ENCODE peak calls at places on chromosomes 6 and 20, in seven cellular contexts. Y is nephron progenitor cell, F is hepatocyte, V is esophagus muscularis mucosa, R is bronchial epithelial cell, Z is progenitor cell of endocrine pancreas, I is esophagus squamous epithelium. E is an unnamed sample.

GRCh38 chr6:163645560-163645959 is 231.0 kb downstream of the QKI start:
- DNase-seq in Y (no peak), F (no peak), V (no peak), R (peak; percentile 18), Z (no peak), I (no peak), E (peak; percentile 52)

GRCh38 chr6:76633259-76633658 is 560.8 kb upstream of the IMPG1 start:
- DNase-seq in Y (no peak), F (no peak), V (no peak), R (no peak), Z (no peak), I (no peak), E (no peak)

GRCh38 chr20:7090001-7090400 is 322.5 kb downstream of the BMP2 start:
- DNase-seq in Y (no peak), F (no peak), V (no peak), R (peak; percentile 81), Z (no peak), I (no peak), E (no peak)

GRCh38 chr6:134642217-134642616 is 307.7 kb downstream of the ALDH8A1 start:
- DNase-seq in Y (no peak), F (peak; percentile 47), V (no peak), R (peak; percentile 28), Z (no peak), I (no peak), E (no peak)

GRCh38 chr20:59725476-59726119 is 121.3 kb downstream of the PHACTR3 start:
- DNase-seq in Y (no peak), F (no peak), V (no peak), R (no peak), Z (no peak), I (no peak), E (no peak)

GRCh38 chr20:9161308-9161707 is 92.4 kb downstream of the PLCB4 start:
- DNase-seq in Y (no peak), F (no peak), V (no peak), R (no peak), Z (no peak), I (no peak), E (no peak)

GRCh38 chr6:133568970-133569889 is 319.7 kb upstream of the TCF21 start:
- DNase-seq in Y (peak; percentile 21), F (peak; percentile 77), V (no peak), R (peak; percentile 95), Z (no peak), I (no peak), E (peak; percentile 41)

GRCh38 chr6:106309024-106309423 is 16.5 kb downstream of the ATG5 start:
- DNase-seq in Y (no peak), F (no peak), V (no peak), R (no peak), Z (no peak), I (no peak), E (no peak)

GRCh38 chr6:74899416-74899815 is 306.4 kb downstream of the COL12A1 start:
- DNase-seq in Y (no peak), F (no peak), V (no peak), R (peak; percentile 68), Z (no peak), I (no peak), E (no peak)

GRCh38 chr6:34657307-34657978 is 39.1 kb downstream of the ILRUN start:
- DNase-seq in Y (no peak), F (peak; percentile 82), V (no peak), R (peak; percentile 78), Z (no peak), I (no peak), E (no peak)

GRCh38 chr6:149727793-149728498 is 10.0 kb upstream of the LATS1 start:
- DNase-seq in Y (no peak), F (no peak), V (no peak), R (no peak), Z (no peak), I (no peak), E (no peak)

GRCh38 chr20:6663104-6663503 is 104.4 kb upstream of the BMP2 start:
- DNase-seq in Y (peak; percentile 4), F (no peak), V (no peak), R (no peak), Z (no peak), I (no peak), E (no peak)

GRCh38 chr6:13362432-13362831 is 34.1 kb upstream of the TBC1D7 start:
- DNase-seq in Y (no peak), F (no peak), V (no peak), R (no peak), Z (no peak), I (no peak), E (no peak)

GRCh38 chr6:23176883-23177282 is 607.5 kb downstream of the HDGFL1 start:
- DNase-seq in Y (no peak), F (peak; percentile 55), V (no peak), R (no peak), Z (no peak), I (no peak), E (no peak)

GRCh38 chr20:58148891-58149290 is 79.6 kb downstream of the ANKRD60 start:
- DNase-seq in Y (no peak), F (no peak), V (no peak), R (no peak), Z (no peak), I (no peak), E (no peak)

GRCh38 chr20:62362991-62363919 is 3.9 kb downstream of the LAMA5 start:
- DNase-seq in Y (no peak), F (peak; percentile 66), V (no peak), R (no peak), Z (no peak), I (no peak), E (no peak)

GRCh38 chr6:114096553-114097172 is 125.7 kb upstream of the HDAC2 start:
- DNase-seq in Y (peak; percentile 12), F (peak; percentile 77), V (no peak), R (peak; percentile 29), Z (no peak), I (no peak), E (peak; percentile 35)

GRCh38 chr6:2986722-2987196 is 12.9 kb upstream of the NQO2 start:
- DNase-seq in Y (no peak), F (no peak), V (no peak), R (peak; percentile 94), Z (no peak), I (no peak), E (no peak)

DNA sequence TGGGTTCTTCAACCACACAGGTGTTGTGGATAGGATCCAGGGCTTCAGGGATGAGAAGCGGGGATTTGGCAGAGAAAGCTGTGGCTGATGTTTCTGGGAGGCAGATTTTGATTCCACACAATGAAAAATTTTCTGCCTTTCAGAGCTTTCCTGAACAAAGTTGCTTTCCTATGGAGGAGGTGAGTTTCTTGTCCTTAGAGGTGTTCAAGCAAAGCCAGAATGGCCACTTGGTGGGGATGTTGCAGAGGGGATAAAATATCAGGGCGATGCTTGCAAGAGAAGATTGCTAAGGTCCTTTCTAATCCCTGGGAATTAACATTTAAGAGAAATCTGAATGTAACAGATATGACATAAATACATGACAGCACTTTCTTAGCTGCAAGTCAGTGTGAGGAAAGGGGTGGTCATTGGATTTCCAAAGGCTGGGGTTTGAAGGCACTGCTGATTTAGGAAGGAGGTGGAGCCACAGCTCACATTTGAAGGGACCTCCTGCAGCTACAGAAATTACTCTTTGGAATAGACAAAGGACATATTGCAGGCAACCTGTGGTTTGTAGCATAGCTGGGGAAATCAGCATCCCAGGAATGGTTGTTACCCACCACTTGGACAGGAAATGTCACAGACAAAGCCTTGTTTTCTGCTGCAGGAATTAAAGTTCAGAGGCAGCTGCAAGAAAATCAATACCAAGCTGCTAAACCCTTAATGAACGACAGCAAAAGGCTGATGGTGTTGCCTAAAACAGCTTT is 271.1 kb upstream of the CHD6 start:
- DNase-seq in Y (no peak), F (no peak), V (peak; percentile 55), R (no peak), Z (no peak), I (no peak), E (no peak)
- TF ChIP-seq CTCF in Y (no peak), F (peak; percentile 31), V (peak; percentile 17), R (no peak), Z (peak; percentile 17), I (peak; percentile 43), E (peak; percentile 27)

DNA sequence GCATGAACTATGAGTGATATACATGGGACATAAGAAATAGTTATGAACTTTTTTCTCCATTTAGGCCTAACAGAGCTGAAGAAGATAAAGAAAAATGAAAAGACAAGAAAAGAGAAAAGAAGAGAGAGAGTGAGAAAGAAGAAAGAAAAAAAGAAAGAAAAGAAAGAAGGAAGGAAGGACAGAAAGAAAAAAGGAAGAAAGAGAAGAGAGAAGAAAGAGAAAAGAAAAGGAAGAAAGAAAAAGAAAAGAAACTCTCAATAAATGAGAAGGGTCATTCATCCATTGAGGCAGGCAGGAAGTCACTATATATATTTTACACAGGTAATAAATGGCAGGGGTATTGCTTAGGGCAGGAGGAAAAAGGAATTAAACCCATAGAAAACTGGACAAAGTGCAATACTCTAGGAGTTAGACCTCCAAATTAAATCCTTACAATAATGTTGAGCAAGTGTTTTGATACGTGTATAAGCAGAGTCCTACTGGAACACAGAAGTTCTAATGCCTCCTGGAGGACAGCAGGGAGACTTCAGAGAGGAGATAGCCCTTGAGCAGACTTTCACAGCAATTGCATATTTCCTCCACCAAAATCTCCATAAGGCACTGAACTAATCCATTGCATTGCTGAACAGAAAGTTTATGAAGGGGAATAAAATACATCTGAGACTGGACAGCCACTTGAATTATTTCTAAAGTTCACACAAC is 86.4 kb upstream of the TENT5A start:
- DNase-seq in Y (no peak), F (no peak), V (no peak), R (no peak), Z (no peak), I (no peak), E (no peak)
- TF ChIP-seq CTCF in Y (no peak), F (no peak), V (no peak), R (no peak), Z (no peak), I (no peak), E (no peak)

GRCh38 chr20:38895098-38895949 is 30.9 kb upstream of the FAM83D start:
- DNase-seq in Y (no peak), F (no peak), V (no peak), R (no peak), Z (no peak), I (no peak), E (no peak)

GRCh38 chr20:38893056-38893455 is 33.2 kb upstream of the FAM83D start:
- DNase-seq in Y (no peak), F (no peak), V (no peak), R (no peak), Z (no peak), I (no peak), E (peak; percentile 56)

GRCh38 chr20:38894091-38894847 is 31.9 kb upstream of the FAM83D start:
- DNase-seq in Y (no peak), F (no peak), V (no peak), R (no peak), Z (no peak), I (no peak), E (no peak)

GRCh38 chr20:38892091-38892981 is 33.9 kb upstream of the FAM83D start:
- DNase-seq in Y (no peak), F (no peak), V (no peak), R (no peak), Z (no peak), I (no peak), E (peak; percentile 75)

GRCh38 chr20:38893485-38894090 is 32.6 kb upstream of the FAM83D start:
- DNase-seq in Y (peak; percentile 87), F (peak; percentile 79), V (no peak), R (peak; percentile 23), Z (peak; percentile 71), I (no peak), E (peak; percentile 85)
- TF ChIP-seq CTCF in Y (peak; percentile 89), F (peak; percentile 89), V (peak; percentile 64), R (peak; percentile 99), Z (peak; percentile 98), I (peak; percentile 79), E (peak; percentile 99)

DNA sequence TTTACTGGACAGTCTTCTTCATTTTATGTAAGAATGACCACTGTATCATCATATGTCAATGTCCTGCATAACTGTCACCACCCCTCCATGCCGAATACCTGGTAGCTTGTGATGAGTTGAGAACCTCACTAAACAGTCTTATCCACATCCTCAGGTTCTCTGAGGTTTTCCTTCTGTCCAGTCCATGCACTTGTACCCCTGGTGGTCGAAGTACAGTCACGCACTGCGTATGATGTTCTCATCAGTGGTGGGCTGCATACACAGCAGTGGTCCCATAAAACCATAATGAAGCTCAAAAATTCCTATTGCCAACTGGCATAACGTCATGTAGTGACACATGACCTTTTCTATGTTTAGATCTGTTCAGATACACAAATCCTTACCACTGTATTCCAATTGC is 31.2 kb upstream of the SDCBP2 start:
- DNase-seq in Y (no peak), F (no peak), V (no peak), R (no peak), Z (no peak), I (no peak), E (no peak)
- TF ChIP-seq CTCF in Y (no peak), F (no peak), V (no peak), R (no peak), Z (peak; percentile 15), I (no peak), E (no peak)